ENCODE peak calls at places on chromosomes 2 and 18, in nine cellular contexts. O is stimulated activated naive B cell treated with anti-CD40 and anti-IgM and Interleukin-4, amounts not matched to agents 10 μg/mL and 1 μg/mL and 100 μg/mL, for 72 hours; Q is HuH-7; L is CD8-positive, alpha-beta memory T cell; S is left cardiac atrium; D is HEK293T; J is mucosa of gallbladder; V is H54; Y is IMR-90. Z is an unnamed sample.

GRCh38 chr2:225895126-225895525 is 495.6 kb downstream of the NYAP2 start:
- DNase-seq in O (no peak), Q (no peak), L (no peak), S (no peak), D (no peak), J (no peak), V (no peak), Y (peak), Z (no peak)

GRCh38 chr18:939167-939566 is 34.5 kb downstream of the ADCYAP1 start:
- DNase-seq in O (no peak), Q (no peak), L (no peak), S (no peak), D (no peak), J (no peak), V (peak), Y (no peak), Z (no peak)

GRCh38 chr2:238261718-238262375 is 22.0 kb upstream of the HES6 start:
- DNase-seq in O (no peak), Q (no peak), L (no peak), S (peak), D (no peak), J (no peak), V (no peak), Y (no peak), Z (no peak)

GRCh38 chr2:70871398-70872211 is 36.0 kb upstream of the CD207 start:
- DNase-seq in O (peak), Q (peak), L (peak), S (peak), D (peak), J (peak), V (peak), Y (peak), Z (peak)

GRCh38 chr2:239625106-239625845 is 224.5 kb upstream of the HDAC4 start:
- DNase-seq in O (no peak), Q (no peak), L (no peak), S (no peak), D (no peak), J (no peak), V (no peak), Y (no peak), Z (no peak)

GRCh38 chr2:174752403-174753037 is 11.8 kb downstream of the CHRNA1 start:
- DNase-seq in O (peak), Q (no peak), L (no peak), S (no peak), D (no peak), J (no peak), V (no peak), Y (no peak), Z (no peak)

GRCh38 chr18:46395795-46396194 is 261.2 kb downstream of the LOXHD1 start:
- DNase-seq in O (no peak), Q (no peak), L (no peak), S (no peak), D (no peak), J (no peak), V (no peak), Y (no peak), Z (no peak)

GRCh38 chr18:71899707-71900483 is 644.2 kb downstream of the CBLN2 start:
- DNase-seq in O (no peak), Q (no peak), L (no peak), S (no peak), D (no peak), J (no peak), V (no peak), Y (no peak), Z (no peak)

GRCh38 chr2:23574919-23575654 is 190.1 kb downstream of the KLHL29 start:
- DNase-seq in O (no peak), Q (no peak), L (no peak), S (no peak), D (peak), J (no peak), V (no peak), Y (no peak), Z (no peak)

GRCh38 chr18:36525913-36526312 is 228.4 kb downstream of the FHOD3 start:
- DNase-seq in O (no peak), Q (no peak), L (no peak), S (no peak), D (no peak), J (no peak), V (no peak), Y (no peak), Z (no peak)

GRCh38 chr2:10741139-10741538 is 19.7 kb downstream of the ATP6V1C2 start:
- DNase-seq in O (no peak), Q (no peak), L (no peak), S (no peak), D (no peak), J (no peak), V (no peak), Y (no peak), Z (peak)

GRCh38 chr18:66872277-66872676 is 268.4 kb upstream of the CDH19 start:
- DNase-seq in O (no peak), Q (no peak), L (no peak), S (no peak), D (no peak), J (no peak), V (no peak), Y (no peak), Z (no peak)

GRCh38 chr2:210577263-210578071 is 21.1 kb downstream of the CPS1 start:
- DNase-seq in O (no peak), Q (peak), L (peak), S (no peak), D (peak), J (no peak), V (peak), Y (peak), Z (peak)

GRCh38 chr2:181125364-181125763 is 145.0 kb downstream of the UBE2E3 start:
- DNase-seq in O (no peak), Q (no peak), L (no peak), S (no peak), D (no peak), J (no peak), V (no peak), Y (no peak), Z (no peak)

GRCh38 chr2:160989778-160990177 is 170.4 kb upstream of the TANK start:
- DNase-seq in O (no peak), Q (no peak), L (no peak), S (no peak), D (no peak), J (no peak), V (no peak), Y (no peak), Z (no peak)

GRCh38 chr18:36397033-36397432 is 99.5 kb downstream of the FHOD3 start:
- DNase-seq in O (no peak), Q (no peak), L (no peak), S (no peak), D (no peak), J (no peak), V (no peak), Y (no peak), Z (no peak)

GRCh38 chr18:66638856-66639621 is 35.1 kb upstream of the CDH19 start:
- DNase-seq in O (no peak), Q (no peak), L (no peak), S (no peak), D (no peak), J (no peak), V (no peak), Y (no peak), Z (no peak)

GRCh38 chr2:20225294-20226151 is 593 bp upstream of the SDC1 start:
- DNase-seq in O (peak), Q (peak), L (no peak), S (no peak), D (peak), J (peak), V (peak), Y (peak), Z (no peak)